ENCODE peak calls at places on chromosomes 12 and 14, in six cellular contexts. One of them, this sample, is unnamed.

GRCh38 chr12:45989277-45989856 is 1.0 kb downstream of the SCAF11 start:
- DNase-seq in H9: no peak
- DNase-seq in neuronal stem cell: peak
- DNase-seq in H1: no peak
- DNase-seq in trophoblast cell: peak
- DNase-seq in IMR-90: peak
- DNase-seq in this sample: no peak

GRCh38 chr14:101097109-101097793 is 193.7 kb upstream of the RTL1 start:
- DNase-seq in H9: no peak
- DNase-seq in H1: no peak
- DNase-seq in neuronal stem cell: no peak
- DNase-seq in IMR-90: no peak
- DNase-seq in trophoblast cell: no peak
- DNase-seq in this sample: no peak

GRCh38 chr14:35826218-35826951 is at the start of gene BRMS1L:
- DNase-seq in H1: peak
- DNase-seq in trophoblast cell: peak
- DNase-seq in IMR-90: peak
- DNase-seq in H9: peak
- DNase-seq in neuronal stem cell: peak
- DNase-seq in this sample: peak

GRCh38 chr14:70773182-70773862 is 36.0 kb downstream of the MAP3K9 start:
- DNase-seq in H1: no peak
- DNase-seq in IMR-90: no peak
- DNase-seq in H9: no peak
- DNase-seq in neuronal stem cell: no peak
- DNase-seq in trophoblast cell: no peak
- DNase-seq in this sample: no peak

GRCh38 chr12:123762715-123763052 is 583 bp downstream of the DNAH10 start:
- DNase-seq in neuronal stem cell: no peak
- DNase-seq in H1: no peak
- DNase-seq in IMR-90: no peak
- DNase-seq in trophoblast cell: no peak
- DNase-seq in H9: no peak
- DNase-seq in this sample: no peak

GRCh38 chr12:115383668-115384067 is 699.7 kb upstream of the TBX3 start:
- DNase-seq in H1: no peak
- DNase-seq in trophoblast cell: no peak
- DNase-seq in IMR-90: peak
- DNase-seq in neuronal stem cell: no peak
- DNase-seq in H9: no peak
- DNase-seq in this sample: no peak

GRCh38 chr12:65885312-65885711 is 61.0 kb downstream of the HMGA2 start:
- DNase-seq in IMR-90: peak
- DNase-seq in H9: no peak
- DNase-seq in trophoblast cell: no peak
- DNase-seq in H1: no peak
- DNase-seq in neuronal stem cell: no peak
- DNase-seq in this sample: no peak

GRCh38 chr14:22227084-22227483 is 361.9 kb downstream of the DAD1 start:
- DNase-seq in trophoblast cell: no peak
- DNase-seq in H1: no peak
- DNase-seq in IMR-90: no peak
- DNase-seq in neuronal stem cell: no peak
- DNase-seq in H9: no peak
- DNase-seq in this sample: no peak

GRCh38 chr14:103436533-103436932 is 51.3 kb downstream of the MARK3 start:
- DNase-seq in H9: no peak
- DNase-seq in H1: no peak
- DNase-seq in neuronal stem cell: no peak
- DNase-seq in trophoblast cell: peak
- DNase-seq in IMR-90: peak
- DNase-seq in this sample: peak

GRCh38 chr12:130947028-130947427 is 6.7 kb upstream of the ADGRD1 start:
- DNase-seq in H9: no peak
- DNase-seq in neuronal stem cell: no peak
- DNase-seq in IMR-90: no peak
- DNase-seq in trophoblast cell: no peak
- DNase-seq in H1: no peak
- DNase-seq in this sample: no peak

GRCh38 chr14:87522575-87522974 is 470.4 kb downstream of the GALC start:
- DNase-seq in IMR-90: no peak
- DNase-seq in trophoblast cell: no peak
- DNase-seq in neuronal stem cell: no peak
- DNase-seq in H1: peak
- DNase-seq in H9: peak
- DNase-seq in this sample: no peak

GRCh38 chr14:72120315-72120714 is 188.1 kb downstream of the RGS6 start:
- DNase-seq in H9: no peak
- DNase-seq in neuronal stem cell: no peak
- DNase-seq in trophoblast cell: no peak
- DNase-seq in H1: no peak
- DNase-seq in IMR-90: no peak
- DNase-seq in this sample: no peak

GRCh38 chr12:67925551-67925950 is 63.7 kb upstream of the IFNG-AS1 start:
- DNase-seq in IMR-90: no peak
- DNase-seq in H9: no peak
- DNase-seq in neuronal stem cell: no peak
- DNase-seq in trophoblast cell: no peak
- DNase-seq in H1: no peak
- DNase-seq in this sample: no peak

GRCh38 chr12:98456583-98457573 is 58.5 kb upstream of the TMPO start:
- DNase-seq in neuronal stem cell: peak
- DNase-seq in IMR-90: peak
- DNase-seq in H9: peak
- DNase-seq in H1: peak
- DNase-seq in trophoblast cell: peak
- DNase-seq in this sample: peak

GRCh38 chr14:80055226-80055625 is 156.1 kb downstream of the DIO2 start:
- DNase-seq in IMR-90: peak
- DNase-seq in H9: no peak
- DNase-seq in trophoblast cell: no peak
- DNase-seq in H1: no peak
- DNase-seq in neuronal stem cell: no peak
- DNase-seq in this sample: no peak

DNA sequence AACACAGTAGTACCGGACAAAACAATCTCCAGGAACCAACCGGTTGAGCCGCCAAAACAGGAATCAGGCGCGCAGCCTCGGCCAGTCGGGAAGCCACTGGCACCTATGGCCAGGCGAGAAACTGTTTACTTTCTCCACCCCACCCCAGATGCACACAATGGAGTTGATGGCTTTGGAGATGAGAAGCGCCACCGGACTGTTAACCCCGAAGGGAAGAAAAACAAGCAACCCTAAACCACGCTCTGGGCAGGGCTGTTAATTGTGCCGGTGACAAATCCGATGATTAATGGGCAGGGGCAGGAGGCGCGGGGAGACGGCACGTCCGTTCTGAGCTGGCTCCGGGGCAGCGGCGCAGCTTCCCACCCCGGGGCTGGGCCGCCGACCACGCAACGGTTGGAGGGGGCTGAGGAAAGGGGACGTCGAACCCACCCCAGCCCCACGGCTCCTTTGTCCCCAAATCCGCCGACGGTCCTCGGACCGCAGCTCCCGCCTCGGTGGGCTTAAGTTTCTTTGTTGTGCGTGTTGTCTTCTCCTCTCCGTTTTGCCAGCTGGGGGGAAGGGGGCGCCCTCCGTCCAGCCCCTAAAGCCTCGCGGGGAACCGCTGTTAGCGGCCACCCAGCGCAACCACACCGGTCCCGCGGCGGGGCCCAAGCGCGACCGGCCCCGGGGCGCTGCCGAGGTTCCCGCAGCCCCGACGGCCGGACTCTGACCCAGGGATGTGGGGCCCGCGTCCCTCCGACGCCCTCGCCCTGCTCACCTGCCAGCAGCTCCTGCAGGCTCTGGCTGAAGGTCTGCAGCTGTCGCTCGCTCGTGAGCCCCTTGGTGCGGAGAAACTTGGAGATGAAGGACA is 790 bp downstream of the BTG1 start:
- DNase-seq in H1: no peak
- DNase-seq in H9: peak
- DNase-seq in trophoblast cell: peak
- DNase-seq in neuronal stem cell: peak
- DNase-seq in IMR-90: peak
- DNase-seq in this sample: peak
- H4K8ac ChIP-seq in H1: peak
- H4K8ac ChIP-seq in H9: no peak
- H4K8ac ChIP-seq in trophoblast cell: peak
- H4K8ac ChIP-seq in neuronal stem cell: no peak
- H4K8ac ChIP-seq in IMR-90: peak
- H4K8ac ChIP-seq in this sample: peak

GRCh38 chr12:2963154-2963759 is 4.1 kb downstream of the TEAD4 start:
- DNase-seq in trophoblast cell: no peak
- DNase-seq in IMR-90: no peak
- DNase-seq in H9: peak
- DNase-seq in neuronal stem cell: no peak
- DNase-seq in H1: no peak
- DNase-seq in this sample: peak

GRCh38 chr12:2960432-2960956 is 1.3 kb downstream of the TEAD4 start:
- DNase-seq in trophoblast cell: no peak
- DNase-seq in H9: peak
- DNase-seq in IMR-90: peak
- DNase-seq in H1: no peak
- DNase-seq in neuronal stem cell: peak
- DNase-seq in this sample: peak

GRCh38 chr12:2959508-2960431 is 573 bp downstream of the TEAD4 start:
- DNase-seq in H9: peak
- DNase-seq in neuronal stem cell: peak
- DNase-seq in trophoblast cell: no peak
- DNase-seq in H1: no peak
- DNase-seq in IMR-90: peak
- DNase-seq in this sample: peak

GRCh38 chr12:2960996-2961616 is 1.9 kb downstream of the TEAD4 start:
- DNase-seq in trophoblast cell: no peak
- DNase-seq in H9: no peak
- DNase-seq in neuronal stem cell: no peak
- DNase-seq in IMR-90: peak
- DNase-seq in H1: no peak
- DNase-seq in this sample: peak

DNA sequence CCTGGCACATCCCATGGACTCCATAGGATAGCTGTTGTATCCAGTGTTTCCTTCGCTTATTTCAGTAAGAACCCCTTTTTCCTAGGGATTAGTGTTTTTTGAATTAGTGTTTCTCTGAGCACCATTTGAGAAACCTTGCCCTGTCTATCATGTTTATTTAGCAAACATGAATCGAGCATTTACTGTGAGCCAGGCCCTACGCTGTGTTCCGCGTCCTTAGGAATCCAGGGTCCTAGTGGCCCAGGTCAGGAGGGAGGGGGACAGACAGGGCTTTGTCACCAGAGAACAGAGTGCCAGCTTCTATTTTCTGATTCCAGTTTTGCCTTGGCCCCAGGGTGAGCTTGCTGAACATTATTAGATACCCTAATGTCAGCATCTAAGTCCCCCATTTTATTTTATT is 2.5 kb downstream of the TEAD4 start:
- DNase-seq in neuronal stem cell: no peak
- DNase-seq in H1: no peak
- DNase-seq in H9: no peak
- DNase-seq in trophoblast cell: no peak
- DNase-seq in IMR-90: no peak
- DNase-seq in this sample: no peak
- H3K18ac ChIP-seq in neuronal stem cell: no peak
- H3K18ac ChIP-seq in H1: peak
- H3K18ac ChIP-seq in H9: no peak
- H3K18ac ChIP-seq in trophoblast cell: no peak
- H3K18ac ChIP-seq in IMR-90: no peak
- H3K18ac ChIP-seq in this sample: no peak

GRCh38 chr12:71360013-71360412 is 79.6 kb upstream of the LGR5 start:
- DNase-seq in neuronal stem cell: no peak
- DNase-seq in trophoblast cell: no peak
- DNase-seq in H1: no peak
- DNase-seq in H9: no peak
- DNase-seq in IMR-90: no peak
- DNase-seq in this sample: no peak
- H3K14ac ChIP-seq in neuronal stem cell: no peak
- H3K14ac ChIP-seq in trophoblast cell: no peak
- H3K14ac ChIP-seq in H1: no peak
- H3K14ac ChIP-seq in H9: no peak
- H3K14ac ChIP-seq in IMR-90: no peak
- H3K14ac ChIP-seq in this sample: no peak

GRCh38 chr12:62799126-62799736 is 135.7 kb downstream of the PPM1H start:
- DNase-seq in H9: peak
- DNase-seq in neuronal stem cell: peak
- DNase-seq in IMR-90: peak
- DNase-seq in trophoblast cell: peak
- DNase-seq in H1: peak
- DNase-seq in this sample: peak

GRCh38 chr12:62792526-62792925 is 142.4 kb downstream of the PPM1H start:
- DNase-seq in IMR-90: no peak
- DNase-seq in neuronal stem cell: no peak
- DNase-seq in trophoblast cell: no peak
- DNase-seq in H1: no peak
- DNase-seq in H9: no peak
- DNase-seq in this sample: no peak

GRCh38 chr12:62794218-62794583 is 140.7 kb downstream of the PPM1H start:
- DNase-seq in H9: no peak
- DNase-seq in H1: no peak
- DNase-seq in IMR-90: no peak
- DNase-seq in trophoblast cell: no peak
- DNase-seq in neuronal stem cell: no peak
- DNase-seq in this sample: no peak

GRCh38 chr12:62789856-62790255 is 145.1 kb downstream of the PPM1H start:
- DNase-seq in neuronal stem cell: no peak
- DNase-seq in H9: no peak
- DNase-seq in trophoblast cell: no peak
- DNase-seq in H1: no peak
- DNase-seq in IMR-90: no peak
- DNase-seq in this sample: no peak

DNA sequence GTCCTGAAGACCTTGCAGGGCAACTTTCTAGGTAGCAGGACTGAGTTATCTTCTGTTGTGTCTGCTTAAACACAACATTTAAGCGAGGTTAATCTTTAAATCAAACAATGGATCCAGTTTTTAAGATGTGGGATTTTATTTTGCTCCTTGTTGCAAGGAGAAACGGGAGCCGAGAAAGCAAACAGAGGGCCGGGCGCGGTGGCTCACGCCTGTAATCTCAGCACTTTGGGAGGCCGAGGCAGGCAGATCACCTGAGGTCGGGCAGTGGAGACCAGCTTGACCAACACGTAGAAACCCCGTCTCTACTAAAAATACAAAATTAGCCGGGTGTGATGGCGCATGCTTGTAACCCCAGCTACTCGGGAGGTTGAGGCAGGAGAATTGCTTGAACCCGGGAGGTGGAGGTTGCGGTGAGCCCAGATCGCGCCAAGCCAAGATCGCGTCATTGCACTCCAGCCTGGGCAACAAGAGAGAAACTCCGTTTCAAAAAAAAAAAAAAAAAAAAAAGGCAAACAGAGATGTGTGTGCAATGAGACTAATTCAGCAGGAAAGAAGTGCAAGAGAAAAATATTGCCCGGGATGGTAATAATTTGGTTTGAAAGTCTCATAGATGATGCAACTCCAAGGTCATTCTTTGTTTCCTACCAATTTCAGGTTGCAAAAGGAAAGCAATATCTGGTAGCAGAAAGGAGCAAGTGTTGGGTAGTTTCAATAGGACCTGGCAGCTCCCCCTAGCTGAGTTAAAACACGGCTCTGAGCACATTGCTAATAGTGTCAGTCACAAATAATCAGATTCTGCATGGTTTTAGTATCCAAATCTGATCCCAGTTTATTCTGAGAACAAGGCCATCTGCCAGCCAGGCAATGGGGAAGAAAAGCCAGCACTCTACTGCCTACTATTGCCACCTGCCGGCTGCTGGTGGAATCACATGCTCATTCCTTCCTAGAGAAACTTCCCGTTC is 141.4 kb downstream of the PPM1H start:
- DNase-seq in trophoblast cell: peak
- DNase-seq in H1: peak
- DNase-seq in IMR-90: peak
- DNase-seq in H9: peak
- DNase-seq in neuronal stem cell: peak
- DNase-seq in this sample: peak
- H4K8ac ChIP-seq in trophoblast cell: no peak
- H4K8ac ChIP-seq in H1: no peak
- H4K8ac ChIP-seq in IMR-90: no peak
- H4K8ac ChIP-seq in H9: no peak
- H4K8ac ChIP-seq in neuronal stem cell: no peak
- H4K8ac ChIP-seq in this sample: no peak